ENCODE peak calls at places on chromosomes 1 and 21, in six cellular contexts. One of them, this sample, is unnamed.

GRCh38 chr1:67679691-67680090 is 5.3 kb upstream of the GADD45A start:
- DNase-seq in mesendoderm: no peak
- DNase-seq in choroid plexus epithelial cell: no peak
- DNase-seq in heart right ventricle: no peak
- DNase-seq in AG04449: no peak
- DNase-seq in prostate gland: no peak
- DNase-seq in this sample: no peak

GRCh38 chr21:35663856-35664606 is 396.3 kb downstream of the SETD4 start:
- DNase-seq in mesendoderm: no peak
- DNase-seq in choroid plexus epithelial cell: no peak
- DNase-seq in heart right ventricle: no peak
- DNase-seq in AG04449: no peak
- DNase-seq in prostate gland: no peak
- DNase-seq in this sample: no peak

GRCh38 chr1:59116920-59117542 is 179.9 kb upstream of the FGGY start:
- DNase-seq in mesendoderm: peak
- DNase-seq in choroid plexus epithelial cell: peak
- DNase-seq in heart right ventricle: no peak
- DNase-seq in AG04449: no peak
- DNase-seq in prostate gland: no peak
- DNase-seq in this sample: no peak

GRCh38 chr1:15347182-15347581 is 62.5 kb upstream of the EFHD2 start:
- DNase-seq in mesendoderm: no peak
- DNase-seq in choroid plexus epithelial cell: no peak
- DNase-seq in heart right ventricle: no peak
- DNase-seq in AG04449: no peak
- DNase-seq in prostate gland: no peak
- DNase-seq in this sample: no peak

GRCh38 chr1:246032984-246033383 is 474.1 kb downstream of the SMYD3 start:
- DNase-seq in mesendoderm: no peak
- DNase-seq in choroid plexus epithelial cell: no peak
- DNase-seq in heart right ventricle: no peak
- DNase-seq in AG04449: no peak
- DNase-seq in prostate gland: no peak
- DNase-seq in this sample: no peak

GRCh38 chr1:8905582-8906191 is 27.2 kb upstream of the ENO1 start:
- DNase-seq in mesendoderm: no peak
- DNase-seq in choroid plexus epithelial cell: peak
- DNase-seq in heart right ventricle: no peak
- DNase-seq in AG04449: no peak
- DNase-seq in prostate gland: no peak
- DNase-seq in this sample: no peak

GRCh38 chr1:221912230-221912629 is 170.3 kb upstream of the DUSP10 start:
- DNase-seq in mesendoderm: no peak
- DNase-seq in choroid plexus epithelial cell: no peak
- DNase-seq in heart right ventricle: no peak
- DNase-seq in AG04449: no peak
- DNase-seq in prostate gland: no peak
- DNase-seq in this sample: no peak

GRCh38 chr1:16124377-16125087 is 31.3 kb downstream of the EPHA2 start:
- DNase-seq in mesendoderm: no peak
- DNase-seq in choroid plexus epithelial cell: no peak
- DNase-seq in heart right ventricle: peak
- DNase-seq in AG04449: no peak
- DNase-seq in prostate gland: no peak
- DNase-seq in this sample: no peak

GRCh38 chr1:224631471-224632105 is 15.5 kb downstream of the CNIH3 start:
- DNase-seq in mesendoderm: no peak
- DNase-seq in choroid plexus epithelial cell: peak
- DNase-seq in heart right ventricle: no peak
- DNase-seq in AG04449: no peak
- DNase-seq in prostate gland: no peak
- DNase-seq in this sample: no peak

GRCh38 chr1:59359325-59359724 is 62.4 kb downstream of the FGGY start:
- DNase-seq in mesendoderm: no peak
- DNase-seq in choroid plexus epithelial cell: peak
- DNase-seq in heart right ventricle: no peak
- DNase-seq in AG04449: no peak
- DNase-seq in prostate gland: no peak
- DNase-seq in this sample: no peak

GRCh38 chr1:146012703-146013565 is 8.6 kb downstream of the HJV start:
- DNase-seq in mesendoderm: peak
- DNase-seq in choroid plexus epithelial cell: peak
- DNase-seq in heart right ventricle: no peak
- DNase-seq in AG04449: no peak
- DNase-seq in prostate gland: peak
- DNase-seq in this sample: no peak

GRCh38 chr1:50232271-50232670 is 123.6 kb downstream of the ELAVL4 start:
- DNase-seq in mesendoderm: no peak
- DNase-seq in choroid plexus epithelial cell: no peak
- DNase-seq in heart right ventricle: no peak
- DNase-seq in AG04449: no peak
- DNase-seq in prostate gland: no peak
- DNase-seq in this sample: no peak

GRCh38 chr1:114088392-114089299 is 65.0 kb downstream of the SYT6 start:
- DNase-seq in mesendoderm: peak
- DNase-seq in choroid plexus epithelial cell: no peak
- DNase-seq in heart right ventricle: no peak
- DNase-seq in AG04449: no peak
- DNase-seq in prostate gland: no peak
- DNase-seq in this sample: no peak

GRCh38 chr1:240653030-240653429 is 41.1 kb upstream of the GREM2 start:
- DNase-seq in mesendoderm: no peak
- DNase-seq in choroid plexus epithelial cell: no peak
- DNase-seq in heart right ventricle: no peak
- DNase-seq in AG04449: no peak
- DNase-seq in prostate gland: no peak
- DNase-seq in this sample: no peak

GRCh38 chr1:2379733-2380404 is 11.5 kb downstream of the MORN1 start:
- DNase-seq in mesendoderm: no peak
- DNase-seq in choroid plexus epithelial cell: no peak
- DNase-seq in heart right ventricle: peak
- DNase-seq in AG04449: no peak
- DNase-seq in prostate gland: no peak
- DNase-seq in this sample: no peak

GRCh38 chr1:48776400-48777218 is at the start of gene BEND5:
- DNase-seq in mesendoderm: peak
- DNase-seq in choroid plexus epithelial cell: no peak
- DNase-seq in heart right ventricle: peak
- DNase-seq in AG04449: no peak
- DNase-seq in prostate gland: peak
- DNase-seq in this sample: peak

GRCh38 chr1:55230654-55231053 is 15.5 kb upstream of the USP24 start:
- DNase-seq in mesendoderm: no peak
- DNase-seq in choroid plexus epithelial cell: no peak
- DNase-seq in heart right ventricle: no peak
- DNase-seq in AG04449: no peak
- DNase-seq in prostate gland: no peak
- DNase-seq in this sample: no peak

GRCh38 chr1:235835226-235835625 is 31.5 kb downstream of the LYST start:
- DNase-seq in mesendoderm: no peak
- DNase-seq in choroid plexus epithelial cell: peak
- DNase-seq in heart right ventricle: no peak
- DNase-seq in AG04449: no peak
- DNase-seq in prostate gland: no peak
- DNase-seq in this sample: no peak

GRCh38 chr1:213057264-213058059 is 6.4 kb downstream of the RPS6KC1 start:
- DNase-seq in mesendoderm: no peak
- DNase-seq in choroid plexus epithelial cell: no peak
- DNase-seq in heart right ventricle: no peak
- DNase-seq in AG04449: no peak
- DNase-seq in prostate gland: no peak
- DNase-seq in this sample: no peak

GRCh38 chr1:56310945-56311344 is 268.4 kb downstream of the PLPP3 start:
- DNase-seq in mesendoderm: no peak
- DNase-seq in choroid plexus epithelial cell: no peak
- DNase-seq in heart right ventricle: no peak
- DNase-seq in AG04449: no peak
- DNase-seq in prostate gland: no peak
- DNase-seq in this sample: no peak

GRCh38 chr1:93677729-93678128 is 3.9 kb downstream of the BCAR3 start:
- DNase-seq in mesendoderm: no peak
- DNase-seq in choroid plexus epithelial cell: no peak
- DNase-seq in heart right ventricle: no peak
- DNase-seq in AG04449: no peak
- DNase-seq in prostate gland: no peak
- DNase-seq in this sample: no peak

GRCh38 chr1:93680121-93681094 is 1.2 kb downstream of the BCAR3 start:
- DNase-seq in mesendoderm: peak
- DNase-seq in choroid plexus epithelial cell: peak
- DNase-seq in heart right ventricle: peak
- DNase-seq in AG04449: no peak
- DNase-seq in prostate gland: peak
- DNase-seq in this sample: peak

GRCh38 chr1:93678491-93678890 is 3.1 kb downstream of the BCAR3 start:
- DNase-seq in mesendoderm: no peak
- DNase-seq in choroid plexus epithelial cell: no peak
- DNase-seq in heart right ventricle: no peak
- DNase-seq in AG04449: no peak
- DNase-seq in prostate gland: no peak
- DNase-seq in this sample: no peak

GRCh38 chr1:93679546-93679945 is 2.1 kb downstream of the BCAR3 start:
- DNase-seq in mesendoderm: no peak
- DNase-seq in choroid plexus epithelial cell: peak
- DNase-seq in heart right ventricle: no peak
- DNase-seq in AG04449: no peak
- DNase-seq in prostate gland: no peak
- DNase-seq in this sample: no peak

DNA sequence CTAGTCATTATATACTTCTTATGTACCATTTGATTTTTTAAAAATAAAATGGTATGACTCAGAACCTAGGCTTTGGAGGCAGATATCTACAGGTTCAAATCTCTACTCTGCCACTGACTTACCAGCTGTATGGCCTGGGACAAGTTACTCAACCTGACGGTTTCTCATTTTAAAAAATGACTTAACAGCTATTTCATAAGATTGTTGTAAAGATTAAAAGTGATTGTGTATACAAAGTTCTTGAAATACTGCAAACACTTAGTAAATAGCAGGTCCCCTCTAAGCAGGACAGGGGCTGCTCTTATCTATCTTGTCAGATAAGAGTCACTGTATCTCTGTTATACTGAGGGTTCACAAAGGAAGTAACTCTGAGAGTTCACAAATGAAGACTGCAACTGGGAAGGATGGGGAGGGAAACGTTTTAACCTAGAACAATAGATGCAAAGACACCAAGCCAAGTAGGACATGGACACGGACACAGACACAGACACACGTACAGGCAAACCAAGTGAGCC is 2.6 kb downstream of the BCAR3 start:
- DNase-seq in mesendoderm: peak
- DNase-seq in choroid plexus epithelial cell: no peak
- DNase-seq in heart right ventricle: no peak
- DNase-seq in AG04449: no peak
- DNase-seq in prostate gland: no peak
- DNase-seq in this sample: no peak
- H3K4me3 ChIP-seq in mesendoderm: no peak
- H3K4me3 ChIP-seq in choroid plexus epithelial cell: no peak
- H3K4me3 ChIP-seq in heart right ventricle: no peak
- H3K4me3 ChIP-seq in AG04449: peak
- H3K4me3 ChIP-seq in prostate gland: no peak
- H3K4me3 ChIP-seq in this sample: peak

GRCh38 chr1:160794396-160794795 is 1.6 kb upstream of the LY9 start:
- DNase-seq in mesendoderm: no peak
- DNase-seq in choroid plexus epithelial cell: no peak
- DNase-seq in heart right ventricle: no peak
- DNase-seq in AG04449: no peak
- DNase-seq in prostate gland: no peak
- DNase-seq in this sample: no peak

GRCh38 chr1:160798439-160798838 is 2.5 kb downstream of the LY9 start:
- DNase-seq in mesendoderm: no peak
- DNase-seq in choroid plexus epithelial cell: no peak
- DNase-seq in heart right ventricle: no peak
- DNase-seq in AG04449: no peak
- DNase-seq in prostate gland: no peak
- DNase-seq in this sample: no peak

GRCh38 chr1:160797163-160797797 is 1.3 kb downstream of the LY9 start:
- DNase-seq in mesendoderm: no peak
- DNase-seq in choroid plexus epithelial cell: no peak
- DNase-seq in heart right ventricle: no peak
- DNase-seq in AG04449: no peak
- DNase-seq in prostate gland: no peak
- DNase-seq in this sample: no peak

GRCh38 chr1:160797861-160798273 is 1.9 kb downstream of the LY9 start:
- DNase-seq in mesendoderm: no peak
- DNase-seq in choroid plexus epithelial cell: no peak
- DNase-seq in heart right ventricle: no peak
- DNase-seq in AG04449: no peak
- DNase-seq in prostate gland: no peak
- DNase-seq in this sample: no peak

DNA sequence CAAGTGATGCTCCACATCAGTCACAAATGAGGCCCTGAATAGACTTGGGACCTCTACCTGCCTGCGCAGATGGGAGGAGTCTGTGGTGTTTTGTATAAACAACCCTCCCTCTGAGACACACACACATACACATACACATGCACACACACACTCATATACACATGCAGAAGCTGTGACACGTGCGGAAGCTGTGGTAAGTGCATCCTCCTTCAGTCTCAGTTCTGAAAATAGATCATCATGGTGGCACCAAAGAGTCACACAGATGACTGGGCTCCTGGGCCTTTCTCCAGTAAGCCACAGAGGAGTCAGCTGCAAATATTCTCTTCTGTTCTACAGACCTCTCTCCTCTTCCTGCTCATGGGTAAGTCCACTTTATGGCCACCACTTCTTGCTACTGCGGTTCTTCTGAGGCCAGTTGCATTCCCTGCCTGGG is at the start of gene LY9:
- DNase-seq in mesendoderm: no peak
- DNase-seq in choroid plexus epithelial cell: no peak
- DNase-seq in heart right ventricle: no peak
- DNase-seq in AG04449: no peak
- DNase-seq in prostate gland: no peak
- DNase-seq in this sample: no peak
- H3K4me3 ChIP-seq in mesendoderm: no peak
- H3K4me3 ChIP-seq in choroid plexus epithelial cell: no peak
- H3K4me3 ChIP-seq in heart right ventricle: no peak
- H3K4me3 ChIP-seq in AG04449: no peak
- H3K4me3 ChIP-seq in prostate gland: no peak
- H3K4me3 ChIP-seq in this sample: no peak

DNA sequence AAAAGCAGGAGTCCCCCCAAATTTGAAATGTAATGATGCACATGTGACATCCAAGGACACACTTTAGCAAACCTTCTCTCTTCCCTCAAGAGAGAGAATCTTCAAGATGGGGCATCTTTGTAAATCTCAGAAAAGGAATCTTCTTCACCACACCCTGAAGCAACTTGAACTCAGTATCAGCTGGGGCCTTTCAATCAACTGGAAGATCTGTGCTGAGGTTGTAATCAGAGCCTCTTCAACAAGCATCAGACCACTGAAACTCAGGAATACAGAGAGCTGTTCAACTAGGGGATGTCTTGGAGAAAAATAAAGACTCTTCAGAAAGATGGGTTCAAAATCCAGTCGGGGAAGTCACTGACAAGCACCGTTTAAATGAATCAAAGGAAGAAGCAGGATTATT is 92.5 kb upstream of the CAMK1G start:
- DNase-seq in mesendoderm: peak
- DNase-seq in choroid plexus epithelial cell: no peak
- DNase-seq in heart right ventricle: no peak
- DNase-seq in AG04449: no peak
- DNase-seq in prostate gland: no peak
- DNase-seq in this sample: no peak
- H3K4me3 ChIP-seq in mesendoderm: no peak
- H3K4me3 ChIP-seq in choroid plexus epithelial cell: no peak
- H3K4me3 ChIP-seq in heart right ventricle: no peak
- H3K4me3 ChIP-seq in AG04449: no peak
- H3K4me3 ChIP-seq in prostate gland: no peak
- H3K4me3 ChIP-seq in this sample: no peak

GRCh38 chr1:33176362-33176850 is 5.4 kb downstream of the TRIM62 start:
- DNase-seq in mesendoderm: no peak
- DNase-seq in choroid plexus epithelial cell: peak
- DNase-seq in heart right ventricle: no peak
- DNase-seq in AG04449: no peak
- DNase-seq in prostate gland: no peak
- DNase-seq in this sample: peak
- H3K4me3 ChIP-seq in mesendoderm: no peak
- H3K4me3 ChIP-seq in choroid plexus epithelial cell: no peak
- H3K4me3 ChIP-seq in heart right ventricle: no peak
- H3K4me3 ChIP-seq in AG04449: no peak
- H3K4me3 ChIP-seq in prostate gland: no peak
- H3K4me3 ChIP-seq in this sample: no peak